ENCODE peak calls at places on chromosomes 5 and 9, in seven cellular contexts. Q, S, F, Z, N, E and P are unnamed samples.

GRCh38 chr9:76107487-76107886 is 217.0 kb downstream of the PCSK5 start:
- DNase-seq in Q (peak; percentile 25), S (peak; percentile 17), F (no peak), Z (no peak), N (no peak), E (no peak), P (no peak)

GRCh38 chr9:98367371-98367900 is 112.0 kb upstream of the TBC1D2 start:
- DNase-seq in Q (no peak), S (no peak), F (no peak), Z (no peak), N (no peak), E (no peak), P (no peak)

GRCh38 chr5:14263700-14264099 is 120.6 kb downstream of the TRIO start:
- DNase-seq in Q (no peak), S (no peak), F (no peak), Z (no peak), N (no peak), E (no peak), P (no peak)

GRCh38 chr5:10594591-10595210 is 30.8 kb downstream of the ANKRD33B start:
- DNase-seq in Q (no peak), S (no peak), F (no peak), Z (no peak), N (no peak), E (no peak), P (no peak)

GRCh38 chr9:135379540-135380267 is 99.9 kb upstream of the PPP1R26 start:
- DNase-seq in Q (no peak), S (no peak), F (no peak), Z (no peak), N (no peak), E (no peak), P (no peak)

GRCh38 chr5:132775439-132776076 is 1.5 kb downstream of the SEPTIN8 start:
- DNase-seq in Q (no peak), S (no peak), F (no peak), Z (no peak), N (no peak), E (no peak), P (peak; percentile 33)

GRCh38 chr9:137168907-137169763 is 716 bp downstream of the LRRC26 start:
- DNase-seq in Q (no peak), S (no peak), F (peak; percentile 41), Z (peak; percentile 73), N (peak; percentile 86), E (peak; percentile 84), P (no peak)

GRCh38 chr5:99010294-99010693 is 81.5 kb upstream of the CHD1 start:
- DNase-seq in Q (no peak), S (no peak), F (no peak), Z (no peak), N (peak; percentile 79), E (no peak), P (no peak)

GRCh38 chr5:71887680-71888079 is 168.6 kb downstream of the CARTPT start:
- DNase-seq in Q (no peak), S (no peak), F (peak; percentile 70), Z (no peak), N (no peak), E (peak; percentile 87), P (no peak)

GRCh38 chr5:149133795-149134777 is 7.2 kb upstream of the ABLIM3 start:
- DNase-seq in Q (peak; percentile 93), S (peak; percentile 23), F (peak; percentile 22), Z (peak; percentile 55), N (no peak), E (peak; percentile 62), P (peak; percentile 77)

GRCh38 chr5:54663876-54664275 is 146.3 kb downstream of the SNX18 start:
- DNase-seq in Q (peak; percentile 34), S (peak; percentile 61), F (no peak), Z (no peak), N (no peak), E (no peak), P (no peak)

GRCh38 chr5:172322028-172322965 is 38.7 kb upstream of the UBTD2 start:
- DNase-seq in Q (no peak), S (no peak), F (no peak), Z (no peak), N (no peak), E (no peak), P (peak; percentile 38)

GRCh38 chr9:125663127-125663526 is 43.9 kb downstream of the MAPKAP1 start:
- DNase-seq in Q (no peak), S (no peak), F (no peak), Z (no peak), N (no peak), E (peak; percentile 35), P (no peak)

GRCh38 chr9:88234114-88234513 is 95.8 kb upstream of the SPATA31C2 start:
- DNase-seq in Q (no peak), S (no peak), F (no peak), Z (no peak), N (no peak), E (no peak), P (no peak)

GRCh38 chr5:54990751-54991349 is 5.5 kb upstream of the ESM1 start:
- DNase-seq in Q (no peak), S (no peak), F (no peak), Z (no peak), N (no peak), E (no peak), P (no peak)

GRCh38 chr5:109224276-109224675 is 185.5 kb downstream of the PJA2 start:
- DNase-seq in Q (no peak), S (no peak), F (no peak), Z (no peak), N (no peak), E (no peak), P (no peak)

GRCh38 chr5:16464664-16465543 is 696 bp downstream of the ZNF622 start:
- DNase-seq in Q (no peak), S (no peak), F (no peak), Z (no peak), N (no peak), E (no peak), P (no peak)

GRCh38 chr5:142961435-142962171 is 191.4 kb downstream of the ARHGAP26 start:
- DNase-seq in Q (no peak), S (no peak), F (no peak), Z (no peak), N (no peak), E (peak; percentile 75), P (no peak)

GRCh38 chr5:123046222-123046621 is 9.7 kb upstream of the PPIC start:
- DNase-seq in Q (no peak), S (no peak), F (no peak), Z (no peak), N (no peak), E (no peak), P (no peak)

GRCh38 chr5:17374973-17375844 is 122.8 kb upstream of the TAF11L2 start:
- DNase-seq in Q (no peak), S (no peak), F (no peak), Z (peak; percentile 58), N (peak; percentile 76), E (peak; percentile 95), P (peak; percentile 90)

GRCh38 chr9:77981332-77981731 is 50.3 kb downstream of the GNAQ start:
- DNase-seq in Q (peak; percentile 16), S (no peak), F (no peak), Z (peak; percentile 63), N (no peak), E (peak; percentile 66), P (peak; percentile 80)

GRCh38 chr5:142896325-142897007 is 126.3 kb downstream of the ARHGAP26 start:
- DNase-seq in Q (no peak), S (no peak), F (no peak), Z (no peak), N (no peak), E (no peak), P (no peak)

DNA sequence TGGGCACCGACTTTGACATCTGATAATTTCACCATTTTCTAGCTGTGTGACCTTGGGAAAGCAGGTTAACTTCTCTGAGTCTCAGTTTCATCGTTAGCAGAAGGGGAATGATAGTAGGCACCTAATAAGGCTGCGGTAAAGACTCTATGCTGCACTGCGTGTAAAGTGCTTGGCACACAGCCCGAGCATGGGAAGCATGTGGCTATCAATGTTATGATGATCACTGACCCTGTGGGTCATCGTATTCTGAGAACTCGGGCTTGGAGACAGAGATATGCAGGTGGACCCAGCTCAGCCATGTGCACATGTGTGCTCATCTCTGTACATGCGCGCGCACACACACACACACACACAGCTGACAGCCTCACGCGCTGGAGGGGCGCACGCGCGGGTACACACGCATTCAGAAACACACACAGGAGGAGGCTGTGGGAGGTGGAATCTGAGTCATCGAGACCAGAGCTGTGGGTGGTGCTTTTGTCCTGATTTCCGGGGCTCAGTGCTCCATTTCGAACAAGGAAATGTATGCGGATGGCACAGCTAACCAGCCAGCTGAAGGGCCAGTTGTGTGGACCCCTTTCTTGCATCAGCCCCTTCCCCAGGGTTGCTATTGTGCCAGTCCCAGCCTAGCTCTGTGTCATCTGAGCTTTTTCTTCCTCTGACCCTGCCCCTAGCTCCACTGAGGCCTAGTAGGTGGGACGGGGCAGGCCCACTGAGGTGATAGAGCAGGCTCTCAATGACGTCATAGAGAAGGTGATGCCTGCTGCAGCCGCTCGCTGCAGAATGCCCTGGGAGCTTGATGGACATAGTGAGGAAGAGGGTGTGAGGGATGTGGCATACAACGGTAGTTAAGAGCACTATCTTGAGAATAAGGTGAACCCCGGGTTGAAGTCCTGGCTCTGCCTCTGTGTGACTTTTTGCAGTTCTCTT is 11.2 kb upstream of the ARAP3 start:
- DNase-seq in Q (no peak), S (no peak), F (peak; percentile 40), Z (no peak), N (no peak), E (no peak), P (no peak)
- H3K9me3 ChIP-seq in Q (no peaks in the 10 kb centered on the region), S (no peaks in the 10 kb centered on the region), F (no peaks in the 10 kb centered on the region), Z (no peaks in the 10 kb centered on the region), N (no peaks in the 10 kb centered on the region), E (no peaks in the 10 kb centered on the region), P (no peaks in the 10 kb centered on the region)

DNA sequence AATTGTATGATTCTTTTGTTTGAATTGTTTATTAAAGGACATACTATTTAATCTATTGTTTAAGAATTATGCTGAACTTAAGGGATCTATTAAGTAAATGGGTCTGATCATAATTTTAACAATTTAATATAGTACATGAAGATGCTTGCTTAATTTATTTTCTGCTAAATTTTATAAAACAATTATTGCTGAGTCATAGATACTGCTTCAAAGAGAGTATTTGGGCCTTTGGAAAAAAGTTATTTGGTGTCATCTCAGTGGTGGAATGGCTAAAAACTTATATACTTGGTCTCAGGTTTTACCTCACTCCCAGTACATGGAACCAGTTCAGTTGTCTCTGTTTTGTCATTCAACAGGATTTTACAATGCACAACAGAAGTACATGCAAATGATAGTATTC is 145.3 kb downstream of the CDH9 start:
- DNase-seq in Q (no peak), S (no peak), F (no peak), Z (no peak), N (no peak), E (no peak), P (no peak)
- H3K4me1 ChIP-seq in Q (no peaks in the 10 kb centered on the region), S (no peaks in the 10 kb centered on the region), F (no peaks in the 10 kb centered on the region), Z (no peaks in the 10 kb centered on the region), N (no peaks in the 10 kb centered on the region), E (peaks cover 21% of the 10 kb centered on the region), P (peaks cover 10% of the 10 kb centered on the region)

GRCh38 chr5:43120720-43121564 is at the start of gene ZNF131:
- DNase-seq in Q (peak; percentile 94), S (peak; percentile 97), F (peak; percentile 96), Z (peak; percentile 97), N (peak; percentile 95), E (peak; percentile 98), P (peak; percentile 96)
- TF ChIP-seq CTCF in Q (no peak), S (no peak), F (no peak), Z (no peak), N (no peak), E (no peak), P (no peak)

DNA sequence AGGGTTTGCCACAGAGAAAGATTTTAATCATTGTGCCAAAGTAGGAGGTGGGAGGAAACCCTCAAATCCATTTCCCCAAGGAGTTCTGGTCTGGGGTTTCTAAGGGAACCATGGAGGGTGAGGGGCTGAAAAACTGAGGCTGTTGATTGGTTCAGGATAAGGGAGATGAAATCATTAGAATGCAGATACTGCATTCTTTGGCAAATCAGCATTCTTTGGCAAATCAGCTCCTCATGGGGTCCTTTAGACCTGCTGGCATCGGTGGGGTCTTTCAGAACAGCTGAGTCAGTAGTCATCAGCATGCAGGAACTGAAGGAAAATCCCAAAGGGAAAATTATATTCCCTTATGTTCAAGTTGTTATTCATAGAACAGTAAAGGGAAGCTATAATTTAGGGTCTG is 585.5 kb downstream of the ISL1 start:
- DNase-seq in Q (no peak), S (no peak), F (no peak), Z (no peak), N (no peak), E (no peak), P (no peak)
- H3K9me3 ChIP-seq in Q (no peaks in the 10 kb centered on the region), S (no peaks in the 10 kb centered on the region), F (no peaks in the 10 kb centered on the region), Z (no peaks in the 10 kb centered on the region), N (no peaks in the 10 kb centered on the region), E (no peaks in the 10 kb centered on the region), P (no peaks in the 10 kb centered on the region)